ENCODE peak calls at places on chromosome X, in ten cellular contexts. K, M, G, R, T, Q, J, E, C and W are unnamed samples. For H3K4me1, the result is how much of the 10 kb centered on the place peaks cover.

GRCh38 chrX:76427560-76428242 is at the start of gene MAGEE1:
- DNase-seq in T (peak), M (peak), K (peak), C (peak), Q (peak), G (peak), E (peak), R (peak), J (peak), W (peak)

GRCh38 chrX:115562492-115562872 is 1.5 kb downstream of the PLS3 start:
- DNase-seq in R (no peak), K (peak), C (no peak), E (peak), Q (no peak), J (no peak), M (no peak), T (no peak), G (no peak), W (no peak)

GRCh38 chrX:40281341-40282005 is 183.7 kb upstream of the BCOR start:
- DNase-seq in J (no peak), R (no peak), E (no peak), C (no peak), K (no peak), M (no peak), Q (no peak), G (no peak), T (no peak), W (peak)

GRCh38 chrX:3142259-3143042 is 101.2 kb downstream of the ARSF start:
- DNase-seq in Q (no peak), J (no peak), C (no peak), M (no peak), T (no peak), G (no peak), R (no peak), E (no peak), K (no peak), W (no peak)

GRCh38 chrX:133232331-133232730 is 14.2 kb upstream of the TFDP3 start:
- DNase-seq in K (no peak), J (no peak), T (no peak), M (no peak), Q (no peak), G (no peak), C (no peak), R (no peak), E (no peak), W (no peak)

GRCh38 chrX:4588893-4589292 is 875.4 kb upstream of the PRKX start:
- DNase-seq in M (no peak), C (no peak), G (no peak), J (no peak), Q (no peak), K (no peak), R (no peak), T (no peak), E (peak), W (no peak)

GRCh38 chrX:57904481-57904880 is 5.8 kb downstream of the ZXDA start:
- DNase-seq in G (no peak), R (no peak), C (no peak), T (no peak), M (no peak), Q (no peak), E (no peak), K (no peak), J (no peak), W (no peak)

GRCh38 chrX:51759055-51759454 is 15.8 kb downstream of the GSPT2 start:
- DNase-seq in Q (no peak), R (no peak), T (no peak), J (no peak), E (no peak), G (no peak), M (no peak), K (no peak), C (no peak), W (no peak)

GRCh38 chrX:15471016-15471415 is 22.1 kb downstream of the PIR start:
- DNase-seq in J (no peak), E (peak), M (peak), T (peak), G (peak), K (peak), C (peak), R (peak), Q (peak), W (peak)

GRCh38 chrX:20217279-20217678 is 49.4 kb downstream of the RPS6KA3 start:
- DNase-seq in M (no peak), E (peak), T (peak), K (peak), G (no peak), R (no peak), Q (no peak), C (no peak), J (no peak), W (no peak)

GRCh38 chrX:20221902-20222301 is 44.8 kb downstream of the RPS6KA3 start:
- DNase-seq in K (peak), E (peak), M (no peak), T (peak), C (no peak), R (peak), J (no peak), Q (no peak), G (no peak), W (no peak)

GRCh38 chrX:20215565-20215964 is 51.1 kb downstream of the RPS6KA3 start:
- DNase-seq in J (no peak), T (no peak), G (no peak), Q (no peak), R (no peak), E (no peak), C (no peak), M (no peak), K (no peak), W (no peak)

GRCh38 chrX:20218809-20219505 is 47.8 kb downstream of the RPS6KA3 start:
- DNase-seq in E (no peak), R (no peak), T (no peak), G (no peak), K (no peak), Q (no peak), M (no peak), C (no peak), J (no peak), W (no peak)

GRCh38 chrX:20217906-20218305 is 48.8 kb downstream of the RPS6KA3 start:
- DNase-seq in T (no peak), G (no peak), Q (no peak), M (no peak), E (no peak), C (no peak), R (no peak), K (peak), J (no peak), W (no peak)
- H3K27ac ChIP-seq in T (no peak), G (peak), Q (peak), M (no peak), E (peak), C (peak), R (no peak), K (no peak), J (no peak), W (no peak)

DNA sequence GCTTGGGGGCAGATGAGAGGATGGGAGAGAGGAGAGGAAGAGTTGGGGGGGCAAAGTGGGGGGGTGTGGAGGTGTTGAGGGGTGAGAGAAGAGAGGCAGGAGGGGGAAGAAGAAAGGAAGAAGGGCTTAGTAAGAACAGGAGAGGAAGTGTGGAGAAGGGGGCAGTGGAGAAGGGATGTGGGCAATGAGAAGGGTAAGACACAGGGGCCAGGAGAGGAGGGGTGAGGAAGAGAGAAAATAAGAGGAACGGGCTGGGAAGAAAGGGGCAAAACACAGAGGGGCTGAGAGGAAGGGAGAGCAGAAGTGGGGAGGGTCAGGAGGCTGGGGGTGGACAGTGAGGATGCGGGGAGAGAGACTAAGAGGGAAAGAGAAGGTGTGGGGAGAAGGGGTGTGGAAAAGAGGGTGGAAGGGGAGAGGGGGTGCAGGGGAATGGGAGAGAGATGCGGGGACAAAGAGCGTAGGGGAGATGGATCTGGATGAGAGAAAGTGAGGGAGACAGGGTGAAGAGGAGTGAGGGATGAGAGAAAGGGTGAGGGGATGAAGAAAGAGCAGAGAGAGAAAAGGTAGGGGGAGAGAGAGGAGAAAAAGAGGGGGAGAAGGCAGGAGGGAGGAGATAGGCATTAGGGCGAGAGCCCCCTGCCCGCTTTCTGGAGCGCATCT is 12.9 kb downstream of the SH3KBP1 start:
- DNase-seq in M (no peak), Q (no peak), G (no peak), T (no peak), C (no peak), J (no peak), E (no peak), K (no peak), R (no peak), W (no peak)
- H3K4me1 ChIP-seq in M (under half), Q (under half), G (under half), T (under half), C (under half), J (under half), E (under half), K (under half), R (under half), W (under half)

DNA sequence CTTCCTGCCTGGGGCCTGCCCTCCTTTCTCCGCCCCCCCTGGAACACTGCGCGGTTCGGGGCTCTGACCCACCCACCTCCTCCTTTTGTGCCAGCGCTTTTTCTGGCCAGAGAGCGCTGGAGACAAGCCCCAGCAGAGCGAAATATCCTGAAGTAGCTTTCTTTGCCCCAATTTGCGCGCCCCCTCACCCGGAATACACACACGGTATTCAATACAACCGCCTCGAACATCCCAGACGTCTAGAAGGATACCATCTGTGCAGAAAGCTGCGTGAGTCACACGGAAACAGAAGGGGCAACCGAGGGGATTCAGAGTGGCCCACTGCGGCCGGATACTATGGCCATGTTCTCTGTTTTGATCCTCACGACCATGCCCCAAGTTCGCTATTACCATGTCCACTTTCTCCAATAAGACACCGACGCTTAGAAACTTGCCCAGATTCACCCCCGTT is 290 bp upstream of the SRPX start:
- DNase-seq in Q (peak), J (no peak), K (peak), R (no peak), C (peak), M (no peak), E (no peak), T (no peak), G (peak), W (no peak)
- H3K4me3 ChIP-seq in Q (peak), J (no peak), K (peak), R (peak), C (peak), M (peak), E (peak), T (peak), G (peak), W (no peak)

DNA sequence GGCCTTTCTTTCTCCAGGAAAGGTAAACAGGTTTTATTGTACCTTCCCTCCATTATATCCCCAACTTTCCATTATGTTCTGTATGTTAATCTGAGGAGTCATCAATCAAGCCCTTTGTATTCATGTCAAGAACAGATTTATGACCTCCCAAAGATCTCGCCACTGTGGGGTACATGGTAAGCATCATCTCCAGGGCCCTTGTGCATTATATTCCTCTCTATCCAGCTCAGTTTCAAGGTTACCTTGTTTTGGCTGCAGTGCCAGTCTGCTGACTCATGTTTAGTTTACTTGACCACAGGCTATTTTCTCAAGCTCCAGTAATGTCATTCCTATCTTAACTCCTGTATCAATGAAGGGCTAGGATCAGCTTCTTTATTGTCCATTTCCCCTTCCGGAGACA is 125.1 kb upstream of the FRMPD4 start:
- DNase-seq in G (no peak), C (no peak), J (no peak), M (no peak), Q (no peak), K (peak), T (peak), E (peak), R (no peak), W (no peak)
- H3K27ac ChIP-seq in G (no peak), C (no peak), J (no peak), M (no peak), Q (no peak), K (no peak), T (peak), E (peak), R (no peak), W (no peak)

GRCh38 chrX:154724999-154725756 is 25.7 kb downstream of the GAB3 start:
- DNase-seq in K (no peak), M (no peak), J (no peak), G (no peak), Q (no peak), E (no peak), C (no peak), R (no peak), T (no peak), W (no peak)

GRCh38 chrX:154729439-154729838 is 21.4 kb downstream of the GAB3 start:
- DNase-seq in T (no peak), K (peak), G (no peak), Q (no peak), J (no peak), C (no peak), R (no peak), M (no peak), E (no peak), W (no peak)

GRCh38 chrX:154730271-154730883 is 20.5 kb downstream of the GAB3 start:
- DNase-seq in M (no peak), G (peak), Q (peak), R (no peak), K (peak), E (peak), T (no peak), J (no peak), C (peak), W (no peak)

GRCh38 chrX:154728791-154729190 is 22.1 kb downstream of the GAB3 start:
- DNase-seq in R (no peak), J (no peak), T (no peak), M (no peak), G (no peak), C (no peak), Q (no peak), E (no peak), K (no peak), W (no peak)

GRCh38 chrX:154727418-154728323 is 23.2 kb downstream of the GAB3 start:
- DNase-seq in Q (peak), R (no peak), M (peak), E (peak), G (peak), K (peak), C (peak), T (peak), J (no peak), W (no peak)
- H3K4me1 ChIP-seq in Q (half or more), R (under half), M (under half), E (under half), G (under half), K (under half), C (half or more), T (under half), J (half or more), W (half or more)

GRCh38 chrX:23952984-23953907 is 45.4 kb downstream of the CXorf58 start:
- DNase-seq in R (no peak), M (no peak), K (no peak), G (no peak), Q (no peak), T (no peak), E (no peak), C (no peak), J (peak), W (peak)
- H3K4me3 ChIP-seq in R (no peak), M (no peak), K (no peak), G (no peak), Q (no peak), T (no peak), E (no peak), C (no peak), J (peak), W (no peak)

GRCh38 chrX:349196-349595 is 30.6 kb upstream of the GTPBP6 start:
- DNase-seq in C (peak), E (no peak), Q (no peak), G (peak), R (no peak), K (no peak), T (no peak), J (no peak), M (peak), W (no peak)
- H3K27ac ChIP-seq in C (peak), E (no peak), Q (peak), G (no peak), R (no peak), K (no peak), T (no peak), J (no peak), M (no peak), W (no peak)

DNA sequence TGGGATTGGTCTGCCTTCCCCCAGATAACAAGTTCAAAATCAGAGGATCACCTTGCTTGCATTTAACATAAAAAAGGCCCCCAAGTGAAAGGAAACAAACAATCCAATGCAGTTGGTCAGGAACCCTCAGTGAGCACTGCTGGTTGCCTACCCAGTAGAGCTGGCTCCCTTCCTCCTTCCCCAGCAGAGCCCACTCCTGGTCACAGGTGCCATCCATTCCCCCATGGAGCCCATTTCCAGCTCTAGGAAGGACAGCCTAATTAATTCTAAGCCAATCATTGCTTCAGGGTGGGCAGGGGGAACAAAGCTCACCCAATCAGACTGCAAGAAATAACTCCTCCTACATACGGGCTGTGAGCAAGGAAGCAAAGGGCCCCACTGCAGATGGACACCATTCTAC is 86.6 kb downstream of the SH3KBP1 start:
- DNase-seq in T (no peak), E (no peak), M (no peak), G (no peak), C (no peak), K (no peak), J (no peak), Q (no peak), R (no peak), W (no peak)
- H3K4me1 ChIP-seq in T (under half), E (under half), M (under half), G (under half), C (under half), K (under half), J (under half), Q (under half), R (under half), W (half or more)